ENCODE peak calls at places on chromosomes 4 and X, in nine cellular contexts. One of them, this sample, is unnamed.

GRCh38 chr4:111268769-111269414 is 646.0 kb upstream of the PITX2 start:
- DNase-seq in RKO: no peak
- DNase-seq in RPMI8226: no peak
- DNase-seq in A549: no peak
- DNase-seq in heart left ventricle: no peak
- DNase-seq in SHP77: no peak
- DNase-seq in GM23248: peak
- DNase-seq in naive thymus-derived CD8-positive, alpha-beta T cell: no peak
- DNase-seq in stimulated activated CD4-positive, alpha-beta T cell treated with anti-CD3 and anti-CD28 coated beads, Interleukin-15, amount 100 ng/mL, for 1 hour: no peak
- DNase-seq in this sample: no peak

GRCh38 chr4:81351653-81352455 is 119.9 kb downstream of the RASGEF1B start:
- DNase-seq in RKO: peak
- DNase-seq in RPMI8226: peak
- DNase-seq in A549: peak
- DNase-seq in heart left ventricle: peak
- DNase-seq in SHP77: peak
- DNase-seq in GM23248: peak
- DNase-seq in naive thymus-derived CD8-positive, alpha-beta T cell: peak
- DNase-seq in stimulated activated CD4-positive, alpha-beta T cell treated with anti-CD3 and anti-CD28 coated beads, Interleukin-15, amount 100 ng/mL, for 1 hour: peak
- DNase-seq in this sample: peak

GRCh38 chr4:24473309-24473721 is 111.0 kb downstream of the DHX15 start:
- DNase-seq in RKO: peak
- DNase-seq in RPMI8226: peak
- DNase-seq in A549: no peak
- DNase-seq in heart left ventricle: peak
- DNase-seq in SHP77: peak
- DNase-seq in GM23248: peak
- DNase-seq in naive thymus-derived CD8-positive, alpha-beta T cell: no peak
- DNase-seq in stimulated activated CD4-positive, alpha-beta T cell treated with anti-CD3 and anti-CD28 coated beads, Interleukin-15, amount 100 ng/mL, for 1 hour: no peak
- DNase-seq in this sample: peak

GRCh38 chrX:110180176-110180927 is 137.5 kb downstream of the AMMECR1 start:
- DNase-seq in RKO: no peak
- DNase-seq in RPMI8226: no peak
- DNase-seq in A549: no peak
- DNase-seq in heart left ventricle: peak
- DNase-seq in SHP77: no peak
- DNase-seq in GM23248: peak
- DNase-seq in naive thymus-derived CD8-positive, alpha-beta T cell: no peak
- DNase-seq in stimulated activated CD4-positive, alpha-beta T cell treated with anti-CD3 and anti-CD28 coated beads, Interleukin-15, amount 100 ng/mL, for 1 hour: no peak
- DNase-seq in this sample: no peak

GRCh38 chrX:149314031-149314430 is 191.1 kb downstream of the IDS start:
- DNase-seq in RKO: no peak
- DNase-seq in RPMI8226: no peak
- DNase-seq in A549: no peak
- DNase-seq in heart left ventricle: no peak
- DNase-seq in SHP77: no peak
- DNase-seq in GM23248: peak
- DNase-seq in naive thymus-derived CD8-positive, alpha-beta T cell: no peak
- DNase-seq in stimulated activated CD4-positive, alpha-beta T cell treated with anti-CD3 and anti-CD28 coated beads, Interleukin-15, amount 100 ng/mL, for 1 hour: no peak
- DNase-seq in this sample: no peak

GRCh38 chr4:139779653-139780052 is 114.0 kb downstream of the MGST2 start:
- DNase-seq in RKO: no peak
- DNase-seq in RPMI8226: no peak
- DNase-seq in A549: no peak
- DNase-seq in heart left ventricle: no peak
- DNase-seq in SHP77: no peak
- DNase-seq in GM23248: no peak
- DNase-seq in naive thymus-derived CD8-positive, alpha-beta T cell: no peak
- DNase-seq in stimulated activated CD4-positive, alpha-beta T cell treated with anti-CD3 and anti-CD28 coated beads, Interleukin-15, amount 100 ng/mL, for 1 hour: no peak
- DNase-seq in this sample: no peak

GRCh38 chr4:26632916-26633315 is 49.0 kb downstream of the TBC1D19 start:
- DNase-seq in RKO: no peak
- DNase-seq in RPMI8226: no peak
- DNase-seq in A549: no peak
- DNase-seq in heart left ventricle: no peak
- DNase-seq in SHP77: no peak
- DNase-seq in GM23248: no peak
- DNase-seq in naive thymus-derived CD8-positive, alpha-beta T cell: no peak
- DNase-seq in stimulated activated CD4-positive, alpha-beta T cell treated with anti-CD3 and anti-CD28 coated beads, Interleukin-15, amount 100 ng/mL, for 1 hour: no peak
- DNase-seq in this sample: no peak

GRCh38 chr4:122762520-122762919 is 30.0 kb downstream of the BBS12 start:
- DNase-seq in RKO: no peak
- DNase-seq in RPMI8226: no peak
- DNase-seq in A549: no peak
- DNase-seq in heart left ventricle: no peak
- DNase-seq in SHP77: no peak
- DNase-seq in GM23248: no peak
- DNase-seq in naive thymus-derived CD8-positive, alpha-beta T cell: peak
- DNase-seq in stimulated activated CD4-positive, alpha-beta T cell treated with anti-CD3 and anti-CD28 coated beads, Interleukin-15, amount 100 ng/mL, for 1 hour: no peak
- DNase-seq in this sample: no peak

GRCh38 chrX:13627306-13627705 is 25.6 kb upstream of the TCEANC start:
- DNase-seq in RKO: no peak
- DNase-seq in RPMI8226: no peak
- DNase-seq in A549: no peak
- DNase-seq in heart left ventricle: no peak
- DNase-seq in SHP77: no peak
- DNase-seq in GM23248: no peak
- DNase-seq in naive thymus-derived CD8-positive, alpha-beta T cell: no peak
- DNase-seq in stimulated activated CD4-positive, alpha-beta T cell treated with anti-CD3 and anti-CD28 coated beads, Interleukin-15, amount 100 ng/mL, for 1 hour: no peak
- DNase-seq in this sample: no peak

GRCh38 chr4:84258905-84259830 is 239.9 kb downstream of the NKX6-1 start:
- DNase-seq in RKO: peak
- DNase-seq in RPMI8226: peak
- DNase-seq in A549: peak
- DNase-seq in heart left ventricle: no peak
- DNase-seq in SHP77: peak
- DNase-seq in GM23248: peak
- DNase-seq in naive thymus-derived CD8-positive, alpha-beta T cell: no peak
- DNase-seq in stimulated activated CD4-positive, alpha-beta T cell treated with anti-CD3 and anti-CD28 coated beads, Interleukin-15, amount 100 ng/mL, for 1 hour: no peak
- DNase-seq in this sample: no peak

GRCh38 chrX:153828723-153829548 is 1.4 kb downstream of the PDZD4 start:
- DNase-seq in RKO: no peak
- DNase-seq in RPMI8226: no peak
- DNase-seq in A549: no peak
- DNase-seq in heart left ventricle: no peak
- DNase-seq in SHP77: no peak
- DNase-seq in GM23248: peak
- DNase-seq in naive thymus-derived CD8-positive, alpha-beta T cell: no peak
- DNase-seq in stimulated activated CD4-positive, alpha-beta T cell treated with anti-CD3 and anti-CD28 coated beads, Interleukin-15, amount 100 ng/mL, for 1 hour: no peak
- DNase-seq in this sample: no peak

GRCh38 chr4:144709793-144710525 is 64.0 kb downstream of the HHIP start:
- DNase-seq in RKO: peak
- DNase-seq in RPMI8226: no peak
- DNase-seq in A549: peak
- DNase-seq in heart left ventricle: no peak
- DNase-seq in SHP77: no peak
- DNase-seq in GM23248: peak
- DNase-seq in naive thymus-derived CD8-positive, alpha-beta T cell: no peak
- DNase-seq in stimulated activated CD4-positive, alpha-beta T cell treated with anti-CD3 and anti-CD28 coated beads, Interleukin-15, amount 100 ng/mL, for 1 hour: no peak
- DNase-seq in this sample: no peak

GRCh38 chr4:152360045-152360410 is 175.9 kb downstream of the FBXW7 start:
- DNase-seq in RKO: peak
- DNase-seq in RPMI8226: no peak
- DNase-seq in A549: no peak
- DNase-seq in heart left ventricle: no peak
- DNase-seq in SHP77: no peak
- DNase-seq in GM23248: peak
- DNase-seq in naive thymus-derived CD8-positive, alpha-beta T cell: no peak
- DNase-seq in stimulated activated CD4-positive, alpha-beta T cell treated with anti-CD3 and anti-CD28 coated beads, Interleukin-15, amount 100 ng/mL, for 1 hour: no peak
- DNase-seq in this sample: no peak

GRCh38 chr4:110160616-110161015 is 37.8 kb downstream of the ELOVL6 start:
- DNase-seq in RKO: no peak
- DNase-seq in RPMI8226: no peak
- DNase-seq in A549: no peak
- DNase-seq in heart left ventricle: no peak
- DNase-seq in SHP77: no peak
- DNase-seq in GM23248: no peak
- DNase-seq in naive thymus-derived CD8-positive, alpha-beta T cell: no peak
- DNase-seq in stimulated activated CD4-positive, alpha-beta T cell treated with anti-CD3 and anti-CD28 coated beads, Interleukin-15, amount 100 ng/mL, for 1 hour: no peak
- DNase-seq in this sample: no peak

GRCh38 chr4:123396294-123397275 is at the start of gene SPRY1:
- DNase-seq in RKO: peak
- DNase-seq in RPMI8226: peak
- DNase-seq in A549: peak
- DNase-seq in heart left ventricle: peak
- DNase-seq in SHP77: peak
- DNase-seq in GM23248: peak
- DNase-seq in naive thymus-derived CD8-positive, alpha-beta T cell: peak
- DNase-seq in stimulated activated CD4-positive, alpha-beta T cell treated with anti-CD3 and anti-CD28 coated beads, Interleukin-15, amount 100 ng/mL, for 1 hour: peak
- DNase-seq in this sample: peak

This sample was measured in left cardiac atrium.